ENCODE peak calls at places on chromosome 12, in four cellular contexts. W is A549, N is SK-N-SH, H is lung. I is an unnamed sample.

GRCh38 chr12:52401526-52401925 is 4.6 kb downstream of the KRT82 start:
- DNase-seq in H (no peak), N (no peak), W (no peak), I (no peak)

GRCh38 chr12:87806310-87806709 is 222.9 kb downstream of the C12orf50 start:
- DNase-seq in W (no peak), N (no peak), H (no peak), I (no peak)

GRCh38 chr12:52347546-52348510 is 19.5 kb downstream of the KRT85 start:
- DNase-seq in H (no peak), W (no peak), N (no peak), I (no peak)

GRCh38 chr12:71503579-71504470 is 64.2 kb downstream of the LGR5 start:
- DNase-seq in N (no peak), H (no peak), W (no peak), I (no peak)

GRCh38 chr12:102440109-102440405 is 40.3 kb downstream of the IGF1 start:
- DNase-seq in W (no peak), H (no peak), N (no peak), I (no peak)

GRCh38 chr12:80580254-80580653 is 127.2 kb upstream of the MYF6 start:
- DNase-seq in H (no peak), W (no peak), N (peak; percentile 1), I (no peak)

GRCh38 chr12:120928864-120929652 is 24.9 kb upstream of the SPPL3 start:
- DNase-seq in H (peak; percentile 51), W (no peak), N (no peak), I (no peak)

GRCh38 chr12:96522283-96522682 is 32.9 kb downstream of the CFAP54 start:
- DNase-seq in H (no peak), W (no peak), N (no peak), I (no peak)

GRCh38 chr12:13270817-13271216 is 74.3 kb downstream of the EMP1 start:
- DNase-seq in W (no peak), N (no peak), H (no peak), I (no peak)

GRCh38 chr12:4849024-4849594 is 60.6 kb upstream of the KCNA1 start:
- DNase-seq in W (peak; percentile 39), H (no peak), N (peak; percentile 54), I (peak; percentile 23)

GRCh38 chr12:56034586-56035332 is 7.0 kb upstream of the RPS26 start:
- DNase-seq in W (no peak), N (no peak), H (no peak), I (no peak)

GRCh38 chr12:123530683-123531082 is 2.8 kb downstream of the RILPL1 start:
- DNase-seq in W (no peak), N (no peak), H (no peak), I (no peak)

GRCh38 chr12:113933201-113933786 is 32.8 kb downstream of the RBM19 start:
- DNase-seq in H (no peak), N (no peak), W (no peak), I (no peak)

GRCh38 chr12:107584523-107584922 is 101.1 kb upstream of the PWP1 start:
- DNase-seq in H (no peak), N (no peak), W (no peak), I (no peak)

GRCh38 chr12:110705309-110705708 is 16.4 kb upstream of the HVCN1 start:
- DNase-seq in H (no peak), W (no peak), N (no peak), I (no peak)

GRCh38 chr12:121222847-121223246 is 12.9 kb downstream of the P2RX4 start:
- DNase-seq in W (no peak), H (no peak), N (no peak), I (no peak)

GRCh38 chr12:48973992-48974673 is 2.6 kb upstream of the WNT10B start:
- DNase-seq in W (no peak), H (no peak), N (peak; percentile 81), I (no peak)

GRCh38 chr12:74890237-74890599 is 319.4 kb downstream of the KCNC2 start:
- DNase-seq in N (no peak), W (peak; percentile 49), H (no peak), I (no peak)

GRCh38 chr12:60257063-60257462 is 661.2 kb downstream of the SLC16A7 start:
- DNase-seq in N (no peak), W (peak; percentile 13), H (no peak), I (no peak)

GRCh38 chr12:87988534-87988933 is 40.7 kb downstream of the C12orf50 start:
- DNase-seq in N (peak; percentile 14), W (no peak), H (no peak), I (no peak)

GRCh38 chr12:19456176-19456575 is 16.9 kb downstream of the AEBP2 start:
- DNase-seq in H (no peak), N (no peak), W (no peak), I (no peak)

GRCh38 chr12:114767081-114767480 is 83.1 kb upstream of the TBX3 start:
- DNase-seq in H (no peak), N (no peak), W (no peak), I (no peak)

GRCh38 chr12:111330800-111331752 is 37.8 kb downstream of the PHETA1 start:
- DNase-seq in H (no peak), W (peak; percentile 78), N (no peak), I (peak; percentile 14)

GRCh38 chr12:118446247-118446646 is 69.9 kb downstream of the SUDS3 start:
- DNase-seq in N (no peak), W (no peak), H (no peak), I (no peak)

GRCh38 chr12:108914031-108914630 is 34.2 kb downstream of the DAO start:
- DNase-seq in H (no peak), N (no peak), W (no peak), I (no peak)
- H3K4me3 ChIP-seq in H (no peak overlapping the region), N (no peak overlapping the region), W (no peak overlapping the region), I (no peak overlapping the region)

DNA sequence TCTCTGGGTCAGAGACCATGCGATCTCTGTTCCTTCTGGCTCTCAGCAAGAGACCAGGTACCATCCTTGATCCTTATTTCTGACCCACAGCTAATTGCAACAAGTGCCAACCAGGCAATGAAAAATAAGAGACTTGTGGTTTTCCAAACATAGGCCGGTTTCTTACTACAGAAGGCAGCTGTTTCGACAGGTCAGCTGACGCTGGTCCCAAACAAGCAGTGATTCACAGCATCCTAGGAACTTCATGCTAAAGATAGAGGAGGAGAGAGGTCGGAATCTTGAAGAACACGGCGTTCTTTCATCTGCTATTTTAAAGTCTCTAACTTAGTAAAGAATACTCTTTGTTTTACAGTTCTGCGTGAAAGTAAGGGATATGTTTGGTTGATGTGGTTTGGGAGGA is 28.1 kb upstream of the ADGRD1 start:
- DNase-seq in N (no peak), H (no peak), W (no peak), I (no peak)
- H3K27ac ChIP-seq in N (no peak overlapping the region), H (no peak overlapping the region), W (no peak overlapping the region), I (no peak overlapping the region)

DNA sequence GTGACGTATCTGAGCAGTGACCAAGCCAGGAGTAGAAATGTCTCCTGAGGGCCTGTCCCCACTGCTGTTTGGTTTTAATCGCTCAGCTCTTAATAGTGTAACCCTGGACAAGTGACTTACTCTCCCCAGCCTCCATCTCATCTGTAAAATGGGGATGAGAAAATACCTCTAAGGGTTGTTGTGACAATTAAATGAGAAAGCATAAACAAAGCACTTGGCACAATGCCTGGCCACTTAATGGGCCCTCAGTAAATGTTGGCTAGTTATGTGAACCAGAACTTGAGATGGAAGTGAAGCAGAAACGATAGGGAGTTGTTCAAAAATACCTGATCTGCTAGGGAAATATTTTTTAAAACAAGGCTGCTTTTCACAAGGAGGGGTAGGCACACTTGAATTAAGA is 58.2 kb downstream of the HMGA2 start:
- DNase-seq in H (no peak), N (no peak), W (no peak), I (no peak)
- H3K4me3 ChIP-seq in H (no peak overlapping the region), N (no peak overlapping the region), W (no peak overlapping the region), I (no peak overlapping the region)

GRCh38 chr12:104470521-104470920 is 13.8 kb downstream of the CHST11 start:
- DNase-seq in W (no peak), N (no peak), H (no peak), I (no peak)
- H3K27ac ChIP-seq in W (no peak overlapping the region), N (no peak overlapping the region), H (no peak overlapping the region), I (peak overlapping the region; percentile 89)

GRCh38 chr12:7129647-7130536 is at the start of gene CLSTN3:
- DNase-seq in W (no peak), H (peak; percentile 74), N (peak; percentile 100), I (peak; percentile 81)

GRCh38 chr12:7128681-7129593 is at the start of gene RBP5:
- DNase-seq in H (no peak), W (no peak), N (no peak), I (no peak)

GRCh38 chr12:7130537-7130790 is 293 bp downstream of the CLSTN3 start:
- DNase-seq in W (no peak), H (no peak), N (no peak), I (no peak)

GRCh38 chr12:7125632-7126227 is 3.0 kb downstream of the RBP5 start:
- DNase-seq in N (no peak), H (no peak), W (no peak), I (no peak)

DNA sequence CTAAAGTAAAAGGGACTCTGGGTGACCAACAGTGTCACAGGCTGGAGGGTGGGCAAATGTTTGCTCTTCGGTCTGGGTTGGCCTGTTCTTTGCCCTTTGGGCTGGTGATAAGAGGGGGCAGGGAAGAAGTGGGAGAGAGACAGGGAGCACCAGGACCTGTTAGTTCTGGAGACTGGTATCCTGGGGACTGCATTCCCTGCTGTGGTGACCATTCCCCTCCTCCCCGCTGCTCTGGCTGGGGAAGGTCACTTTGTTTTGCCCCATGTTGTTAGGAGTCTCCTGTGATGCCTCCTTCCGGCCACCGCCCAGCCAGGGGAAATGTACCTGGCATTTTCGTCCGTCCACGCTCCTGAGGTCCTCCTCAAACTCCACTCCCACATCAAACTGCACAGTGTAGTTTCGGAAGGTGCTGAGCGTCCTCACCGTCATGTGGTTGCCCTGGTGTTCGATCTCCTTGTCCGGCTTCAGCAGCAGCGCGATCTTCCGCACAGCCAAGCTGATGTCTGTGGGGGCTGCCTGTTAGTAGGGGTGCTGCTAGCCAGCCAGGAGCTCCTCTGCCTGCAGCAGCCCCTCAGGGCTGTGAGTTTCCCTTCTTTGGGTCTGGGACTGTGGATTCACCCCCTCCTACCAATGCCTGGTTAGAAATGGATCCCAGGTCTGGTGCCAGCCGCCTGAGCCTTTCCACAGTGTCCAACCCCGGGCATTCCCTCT is 618 bp downstream of the RBP5 start:
- DNase-seq in H (no peak), N (no peak), W (no peak), I (no peak)
- H3K4me3 ChIP-seq in H (no peak overlapping the region), N (no peak overlapping the region), W (no peak overlapping the region), I (no peak overlapping the region)

DNA sequence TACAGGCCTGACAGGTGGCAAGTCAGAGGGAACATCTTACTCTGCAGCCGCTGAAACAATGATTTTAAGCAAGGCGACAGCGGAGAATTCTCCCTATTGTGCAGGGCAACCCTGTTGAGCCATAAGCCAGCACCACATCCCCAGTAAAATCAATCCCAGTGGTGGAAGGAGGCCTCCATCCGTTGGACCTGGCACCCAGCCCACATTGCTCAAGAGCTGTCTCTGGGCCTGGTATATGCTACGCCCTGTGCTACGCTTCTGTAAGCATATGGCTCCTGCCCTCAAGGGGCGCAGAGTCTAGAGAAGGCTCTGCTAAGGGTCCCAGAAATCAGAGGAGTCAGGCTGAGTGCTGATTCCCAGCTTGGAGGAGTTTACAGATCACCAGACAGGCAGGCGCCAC is 265.5 kb downstream of the CACNA1C start:
- DNase-seq in W (no peak), N (no peak), H (no peak), I (no peak)
- H3K27ac ChIP-seq in W (no peak overlapping the region), N (no peak overlapping the region), H (no peak overlapping the region), I (no peak overlapping the region)

GRCh38 chr12:58310828-58311273 is 369.5 kb downstream of the ATP23 start:
- DNase-seq in N (no peak), W (peak; percentile 75), H (no peak), I (no peak)
- H3K4me3 ChIP-seq in N (no peak overlapping the region), W (no peak overlapping the region), H (no peak overlapping the region), I (no peak overlapping the region)